ENCODE peak calls at places on chromosomes 2 and 18, in eight cellular contexts. One of them, this sample, is unnamed. For H3K4me1, the result is how much of the 10 kb centered on the place peaks cover.

GRCh38 chr2:229748950-229749349 is 34.6 kb upstream of the DNER start:
- DNase-seq in left ventricle myocardium inferior: no peak
- DNase-seq in tibial nerve: no peak
- DNase-seq in A549: no peak
- DNase-seq in neural progenitor cell: no peak
- DNase-seq in heart left ventricle: no peak
- DNase-seq in aorta: no peak
- DNase-seq in astrocyte: no peak
- DNase-seq in this sample: no peak

GRCh38 chr2:166092889-166093288 is 34.9 kb downstream of the SCN1A start:
- DNase-seq in left ventricle myocardium inferior: no peak
- DNase-seq in tibial nerve: no peak
- DNase-seq in aorta: no peak
- DNase-seq in heart left ventricle: no peak
- DNase-seq in A549: no peak
- DNase-seq in neural progenitor cell: no peak
- DNase-seq in astrocyte: peak
- DNase-seq in this sample: no peak

GRCh38 chr2:216116418-216116817 is 7.3 kb downstream of the XRCC5 start:
- DNase-seq in neural progenitor cell: no peak
- DNase-seq in heart left ventricle: no peak
- DNase-seq in astrocyte: no peak
- DNase-seq in aorta: no peak
- DNase-seq in A549: no peak
- DNase-seq in tibial nerve: no peak
- DNase-seq in left ventricle myocardium inferior: no peak
- DNase-seq in this sample: no peak

GRCh38 chr2:96953611-96954489 is 32.5 kb downstream of the FAM178B start:
- DNase-seq in left ventricle myocardium inferior: no peak
- DNase-seq in tibial nerve: no peak
- DNase-seq in neural progenitor cell: no peak
- DNase-seq in heart left ventricle: no peak
- DNase-seq in astrocyte: no peak
- DNase-seq in aorta: peak
- DNase-seq in A549: no peak
- DNase-seq in this sample: peak

GRCh38 chr18:56086176-56086575 is 498.2 kb upstream of the TCF4 start:
- DNase-seq in left ventricle myocardium inferior: no peak
- DNase-seq in astrocyte: peak
- DNase-seq in tibial nerve: no peak
- DNase-seq in heart left ventricle: no peak
- DNase-seq in neural progenitor cell: no peak
- DNase-seq in aorta: no peak
- DNase-seq in A549: no peak
- DNase-seq in this sample: no peak

GRCh38 chr18:76499596-76500340 is 4.7 kb upstream of the ZNF516 start:
- DNase-seq in heart left ventricle: no peak
- DNase-seq in neural progenitor cell: peak
- DNase-seq in left ventricle myocardium inferior: no peak
- DNase-seq in aorta: no peak
- DNase-seq in tibial nerve: no peak
- DNase-seq in astrocyte: no peak
- DNase-seq in A549: no peak
- DNase-seq in this sample: no peak

GRCh38 chr2:117948585-117948984 is 65.3 kb downstream of the CCDC93 start:
- DNase-seq in left ventricle myocardium inferior: no peak
- DNase-seq in heart left ventricle: no peak
- DNase-seq in neural progenitor cell: peak
- DNase-seq in aorta: no peak
- DNase-seq in A549: no peak
- DNase-seq in tibial nerve: no peak
- DNase-seq in astrocyte: no peak
- DNase-seq in this sample: no peak

GRCh38 chr18:39660141-39660540 is 2094.5 kb upstream of the CELF4 start:
- DNase-seq in heart left ventricle: no peak
- DNase-seq in tibial nerve: no peak
- DNase-seq in aorta: no peak
- DNase-seq in left ventricle myocardium inferior: no peak
- DNase-seq in neural progenitor cell: no peak
- DNase-seq in A549: no peak
- DNase-seq in astrocyte: peak
- DNase-seq in this sample: no peak

GRCh38 chr2:219509780-219510511 is 4.3 kb upstream of the ASIC4 start:
- DNase-seq in heart left ventricle: no peak
- DNase-seq in aorta: peak
- DNase-seq in astrocyte: no peak
- DNase-seq in left ventricle myocardium inferior: peak
- DNase-seq in neural progenitor cell: peak
- DNase-seq in tibial nerve: peak
- DNase-seq in A549: peak
- DNase-seq in this sample: peak

GRCh38 chr2:239817011-239817490 is 208.1 kb downstream of the NDUFA10 start:
- DNase-seq in neural progenitor cell: no peak
- DNase-seq in left ventricle myocardium inferior: no peak
- DNase-seq in aorta: no peak
- DNase-seq in tibial nerve: no peak
- DNase-seq in astrocyte: no peak
- DNase-seq in heart left ventricle: no peak
- DNase-seq in A549: no peak
- DNase-seq in this sample: no peak

GRCh38 chr18:67669993-67670671 is 153.6 kb upstream of the DSEL start:
- DNase-seq in aorta: no peak
- DNase-seq in neural progenitor cell: no peak
- DNase-seq in A549: no peak
- DNase-seq in astrocyte: peak
- DNase-seq in tibial nerve: no peak
- DNase-seq in heart left ventricle: no peak
- DNase-seq in left ventricle myocardium inferior: no peak
- DNase-seq in this sample: no peak

GRCh38 chr2:3633982-3634630 is 23.9 kb upstream of the ALLC start:
- DNase-seq in aorta: peak
- DNase-seq in left ventricle myocardium inferior: no peak
- DNase-seq in heart left ventricle: no peak
- DNase-seq in astrocyte: no peak
- DNase-seq in tibial nerve: no peak
- DNase-seq in A549: no peak
- DNase-seq in neural progenitor cell: no peak
- DNase-seq in this sample: no peak

GRCh38 chr2:207296265-207296948 is 130.7 kb upstream of the KLF7 start:
- DNase-seq in heart left ventricle: peak
- DNase-seq in astrocyte: no peak
- DNase-seq in A549: no peak
- DNase-seq in left ventricle myocardium inferior: peak
- DNase-seq in neural progenitor cell: peak
- DNase-seq in aorta: no peak
- DNase-seq in tibial nerve: no peak
- DNase-seq in this sample: no peak

GRCh38 chr2:149017116-149017985 is 21.1 kb upstream of the LYPD6B start:
- DNase-seq in astrocyte: peak
- DNase-seq in left ventricle myocardium inferior: peak
- DNase-seq in heart left ventricle: peak
- DNase-seq in A549: peak
- DNase-seq in aorta: peak
- DNase-seq in neural progenitor cell: peak
- DNase-seq in tibial nerve: peak
- DNase-seq in this sample: peak

GRCh38 chr2:169001116-169001815 is 29.9 kb downstream of the ABCB11 start:
- DNase-seq in tibial nerve: no peak
- DNase-seq in neural progenitor cell: no peak
- DNase-seq in heart left ventricle: no peak
- DNase-seq in left ventricle myocardium inferior: no peak
- DNase-seq in A549: no peak
- DNase-seq in aorta: no peak
- DNase-seq in astrocyte: peak
- DNase-seq in this sample: no peak

GRCh38 chr2:30656079-30656478 is 151.2 kb downstream of the CAPN13 start:
- DNase-seq in A549: no peak
- DNase-seq in left ventricle myocardium inferior: no peak
- DNase-seq in aorta: no peak
- DNase-seq in neural progenitor cell: no peak
- DNase-seq in heart left ventricle: no peak
- DNase-seq in tibial nerve: no peak
- DNase-seq in astrocyte: peak
- DNase-seq in this sample: no peak

GRCh38 chr2:30655660-30656059 is 151.6 kb downstream of the CAPN13 start:
- DNase-seq in A549: no peak
- DNase-seq in tibial nerve: no peak
- DNase-seq in aorta: no peak
- DNase-seq in neural progenitor cell: no peak
- DNase-seq in heart left ventricle: no peak
- DNase-seq in left ventricle myocardium inferior: no peak
- DNase-seq in astrocyte: peak
- DNase-seq in this sample: no peak

GRCh38 chr2:30653847-30654246 is 153.4 kb downstream of the CAPN13 start:
- DNase-seq in astrocyte: peak
- DNase-seq in left ventricle myocardium inferior: peak
- DNase-seq in A549: no peak
- DNase-seq in heart left ventricle: peak
- DNase-seq in aorta: no peak
- DNase-seq in neural progenitor cell: no peak
- DNase-seq in tibial nerve: no peak
- DNase-seq in this sample: peak

GRCh38 chr2:30655211-30655610 is 152.0 kb downstream of the CAPN13 start:
- DNase-seq in astrocyte: peak
- DNase-seq in neural progenitor cell: no peak
- DNase-seq in aorta: no peak
- DNase-seq in A549: no peak
- DNase-seq in left ventricle myocardium inferior: no peak
- DNase-seq in heart left ventricle: no peak
- DNase-seq in tibial nerve: no peak
- DNase-seq in this sample: no peak

GRCh38 chr2:30654404-30654803 is 152.8 kb downstream of the CAPN13 start:
- DNase-seq in tibial nerve: no peak
- DNase-seq in A549: no peak
- DNase-seq in astrocyte: no peak
- DNase-seq in aorta: no peak
- DNase-seq in left ventricle myocardium inferior: no peak
- DNase-seq in heart left ventricle: no peak
- DNase-seq in neural progenitor cell: no peak
- DNase-seq in this sample: no peak
- H3K4me3 ChIP-seq in tibial nerve: no peak
- H3K4me3 ChIP-seq in A549: no peak
- H3K4me3 ChIP-seq in astrocyte: no peak
- H3K4me3 ChIP-seq in aorta: no peak
- H3K4me3 ChIP-seq in left ventricle myocardium inferior: no peak
- H3K4me3 ChIP-seq in heart left ventricle: no peak
- H3K4me3 ChIP-seq in neural progenitor cell: no peak
- H3K4me3 ChIP-seq in this sample: no peak

GRCh38 chr2:135948141-135948540 is 37.3 kb downstream of the DARS1 start:
- DNase-seq in tibial nerve: no peak
- DNase-seq in heart left ventricle: no peak
- DNase-seq in A549: no peak
- DNase-seq in left ventricle myocardium inferior: no peak
- DNase-seq in aorta: no peak
- DNase-seq in neural progenitor cell: no peak
- DNase-seq in astrocyte: no peak
- DNase-seq in this sample: no peak
- H3K27ac ChIP-seq in tibial nerve: no peak
- H3K27ac ChIP-seq in heart left ventricle: no peak
- H3K27ac ChIP-seq in A549: peak
- H3K27ac ChIP-seq in left ventricle myocardium inferior: no peak
- H3K27ac ChIP-seq in aorta: no peak
- H3K27ac ChIP-seq in neural progenitor cell: no peak
- H3K27ac ChIP-seq in astrocyte: peak
- H3K27ac ChIP-seq in this sample: no peak

DNA sequence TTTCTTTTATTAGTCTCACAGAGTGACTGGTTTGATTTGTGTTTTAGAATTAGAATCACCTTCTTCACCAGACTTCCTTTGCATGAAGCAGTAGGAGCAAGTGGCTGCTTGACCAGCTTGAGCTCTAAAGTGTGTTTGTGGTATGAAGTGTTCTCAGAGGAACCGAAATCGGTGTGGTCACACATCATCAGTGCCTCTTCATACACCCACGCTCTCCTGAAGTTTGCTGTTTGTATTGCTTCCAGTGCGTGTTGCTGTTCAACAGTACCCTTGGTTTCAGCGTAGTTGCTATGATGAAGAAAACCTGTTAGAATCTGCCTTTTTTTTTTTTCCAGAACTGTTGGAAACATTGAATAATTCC is 77.9 kb downstream of the LIMS1 start:
- DNase-seq in astrocyte: peak
- DNase-seq in neural progenitor cell: no peak
- DNase-seq in A549: no peak
- DNase-seq in tibial nerve: no peak
- DNase-seq in heart left ventricle: no peak
- DNase-seq in left ventricle myocardium inferior: no peak
- DNase-seq in aorta: no peak
- DNase-seq in this sample: no peak
- H3K4me1 ChIP-seq in astrocyte: under half
- H3K4me1 ChIP-seq in neural progenitor cell: under half
- H3K4me1 ChIP-seq in A549: under half
- H3K4me1 ChIP-seq in tibial nerve: under half
- H3K4me1 ChIP-seq in heart left ventricle: under half
- H3K4me1 ChIP-seq in left ventricle myocardium inferior: half or more
- H3K4me1 ChIP-seq in aorta: under half
- H3K4me1 ChIP-seq in this sample: under half

GRCh38 chr18:79792096-79792987 is 5.4 kb upstream of the KCNG2 start:
- DNase-seq in left ventricle myocardium inferior: peak
- DNase-seq in tibial nerve: no peak
- DNase-seq in aorta: peak
- DNase-seq in A549: no peak
- DNase-seq in heart left ventricle: no peak
- DNase-seq in astrocyte: no peak
- DNase-seq in neural progenitor cell: no peak
- DNase-seq in this sample: no peak
- H3K4me3 ChIP-seq in left ventricle myocardium inferior: peak
- H3K4me3 ChIP-seq in tibial nerve: no peak
- H3K4me3 ChIP-seq in aorta: no peak
- H3K4me3 ChIP-seq in A549: no peak
- H3K4me3 ChIP-seq in heart left ventricle: no peak
- H3K4me3 ChIP-seq in astrocyte: peak
- H3K4me3 ChIP-seq in neural progenitor cell: no peak
- H3K4me3 ChIP-seq in this sample: no peak

DNA sequence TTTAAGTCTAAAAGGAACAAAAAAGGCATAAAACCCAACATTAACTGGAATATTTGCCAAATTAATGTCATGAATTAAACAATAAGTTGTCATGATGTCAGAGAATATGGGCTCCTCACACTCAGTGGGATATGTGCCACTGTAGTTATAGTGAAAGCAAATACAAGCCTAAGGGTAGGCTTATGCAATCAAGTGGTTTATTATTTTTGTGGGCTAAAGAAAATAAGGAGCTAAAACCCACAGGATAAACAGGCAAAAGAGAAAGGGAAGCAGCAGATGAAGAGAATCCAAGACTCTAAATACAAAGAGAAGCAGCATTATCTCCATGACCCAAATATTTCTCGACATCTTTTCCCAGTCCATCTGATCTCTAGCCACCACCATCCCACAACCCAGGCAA is 17.5 kb downstream of the YWHAQ start:
- DNase-seq in heart left ventricle: no peak
- DNase-seq in left ventricle myocardium inferior: no peak
- DNase-seq in neural progenitor cell: no peak
- DNase-seq in A549: no peak
- DNase-seq in astrocyte: peak
- DNase-seq in aorta: no peak
- DNase-seq in tibial nerve: no peak
- DNase-seq in this sample: no peak
- H3K27ac ChIP-seq in heart left ventricle: peak
- H3K27ac ChIP-seq in left ventricle myocardium inferior: peak
- H3K27ac ChIP-seq in neural progenitor cell: no peak
- H3K27ac ChIP-seq in A549: no peak
- H3K27ac ChIP-seq in astrocyte: no peak
- H3K27ac ChIP-seq in aorta: no peak
- H3K27ac ChIP-seq in tibial nerve: no peak
- H3K27ac ChIP-seq in this sample: no peak